ENCODE peak calls at places on chromosomes 16 and 17, in nine cellular contexts. T is HFF-Myc; Z is heart right ventricle; E is stimulated activated CD8-positive, alpha-beta memory T cell treated with anti-CD3 and anti-CD28 coated beads, Interleukin-4, amount 100 ng/mL, for 4 hours; D is CD8-positive, alpha-beta memory T cell; O is activated CD8-positive, alpha-beta memory T cell treated with anti-CD3 and anti-CD28 coated beads for 48 hours; C is upper lobe of right lung; H is neural progenitor cell; Y is GM13976. W is an unnamed sample.

GRCh38 chr17:31388770-31389672 is 2.5 kb upstream of the RAB11FIP4 start:
- DNase-seq in D (peak; percentile 21), O (no peak), E (no peak), C (no peak), T (no peak), H (peak; percentile 70), Y (peak; percentile 76), Z (no peak), W (no peak)

GRCh38 chr16:4105848-4106247 is 10.4 kb downstream of the ADCY9 start:
- DNase-seq in O (no peak), Z (no peak), E (no peak), C (no peak), D (no peak), H (no peak), Y (no peak), T (no peak), W (no peak)

GRCh38 chr17:17151962-17152361 is 54.2 kb downstream of the PLD6 start:
- DNase-seq in H (no peak), E (no peak), O (no peak), D (no peak), C (peak; percentile 77), T (peak; percentile 79), Y (no peak), Z (peak; percentile 85), W (no peak)

GRCh38 chr16:20904507-20905079 is 4.0 kb downstream of the LYRM1 start:
- DNase-seq in Y (peak; percentile 46), H (no peak), E (no peak), C (no peak), T (no peak), D (peak; percentile 52), Z (no peak), O (no peak), W (no peak)

GRCh38 chr17:39161967-39162366 is 4.0 kb downstream of the ARL5C start:
- DNase-seq in C (no peak), Z (no peak), T (no peak), Y (no peak), O (no peak), E (no peak), H (no peak), D (no peak), W (no peak)

GRCh38 chr16:67415872-67416793 is at the start of gene ZDHHC1:
- DNase-seq in H (peak; percentile 89), E (no peak), C (peak; percentile 91), D (peak; percentile 44), Y (peak; percentile 91), T (no peak), Z (peak; percentile 68), O (no peak), W (no peak)

GRCh38 chr17:50584749-50585148 is 24.2 kb downstream of the CACNA1G start:
- DNase-seq in T (no peak), Y (no peak), E (no peak), O (no peak), H (no peak), D (no peak), Z (no peak), C (no peak), W (no peak)

GRCh38 chr16:440627-441026 is 15.2 kb downstream of the RAB11FIP3 start:
- DNase-seq in Y (no peak), O (no peak), D (no peak), Z (no peak), T (no peak), H (no peak), C (no peak), E (no peak), W (no peak)

GRCh38 chr16:9049241-9049640 is 42.2 kb upstream of the HAPSTR1 start:
- DNase-seq in C (no peak), O (no peak), Z (no peak), Y (no peak), T (no peak), D (no peak), E (no peak), H (no peak), W (no peak)

GRCh38 chr16:52812945-52813556 is 239.6 kb downstream of the CHD9NB start:
- DNase-seq in Z (no peak), E (no peak), C (no peak), T (peak; percentile 48), D (no peak), H (no peak), O (no peak), Y (no peak), W (no peak)

GRCh38 chr17:17351901-17352781 is 49.0 kb downstream of the NT5M start:
- DNase-seq in D (no peak), O (no peak), C (peak; percentile 65), Z (peak; percentile 74), H (no peak), T (no peak), E (no peak), Y (peak; percentile 23), W (no peak)

GRCh38 chr17:9850151-9850550 is 24.4 kb downstream of the GLP2R start:
- DNase-seq in Z (no peak), C (no peak), T (no peak), E (no peak), D (no peak), O (no peak), Y (no peak), H (no peak), W (no peak)

GRCh38 chr17:32529604-32530003 is 42.8 kb downstream of the CDK5R1 start:
- DNase-seq in O (no peak), D (no peak), Z (no peak), E (no peak), T (no peak), Y (no peak), C (no peak), H (no peak), W (no peak)

GRCh38 chr16:69182730-69183416 is 4.1 kb upstream of the SNTB2 start:
- DNase-seq in D (no peak), Z (no peak), E (no peak), H (no peak), T (no peak), Y (no peak), C (no peak), O (no peak), W (no peak)

GRCh38 chr17:61366715-61367413 is 32.8 kb upstream of the TBX2 start:
- DNase-seq in C (no peak), E (no peak), D (no peak), Z (peak; percentile 69), T (no peak), H (no peak), O (no peak), Y (no peak), W (peak; percentile 7)

GRCh38 chr16:3908951-3909437 is 28.5 kb upstream of the CREBBP start:
- DNase-seq in O (no peak), D (no peak), H (no peak), T (no peak), E (no peak), Z (no peak), C (peak; percentile 53), Y (no peak), W (no peak)

GRCh38 chr16:19559242-19559910 is 3.9 kb downstream of the VPS35L start:
- DNase-seq in C (no peak), D (peak; percentile 40), Z (peak; percentile 23), O (no peak), E (no peak), Y (peak; percentile 51), H (peak; percentile 71), T (peak; percentile 52), W (peak; percentile 27)

GRCh38 chr17:33725675-33726271 is 432.7 kb upstream of the ASIC2 start:
- DNase-seq in H (peak; percentile 74), Y (peak; percentile 47), E (no peak), C (peak; percentile 73), O (no peak), Z (peak; percentile 10), T (no peak), D (no peak), W (no peak)